ENCODE peak calls at places on chromosomes 13 and 19, in seven cellular contexts. S is stimulated activated CD4-positive, alpha-beta T cell treated with anti-CD3 and anti-CD28 coated beads, Interleukin-2, amount 100 ng/mL, for 48 hours; C is SW 1271; U is neural crest cell; N is endothelial cell; T is heart right ventricle; Y is IMR-90. R is an unnamed sample.

GRCh38 chr19:37969695-37970094 is 62.7 kb downstream of the SIPA1L3 start:
- DNase-seq in N (no peak), Y (no peak), T (no peak), U (no peak), S (no peak), C (no peak), R (no peak)

GRCh38 chr13:110363009-110363408 is 55.9 kb downstream of the COL4A2 start:
- DNase-seq in N (peak; percentile 30), Y (no peak), U (no peak), C (no peak), T (no peak), S (no peak), R (no peak)

GRCh38 chr13:32984857-32985626 is 31.2 kb upstream of the KL start:
- DNase-seq in Y (peak; percentile 58), U (no peak), S (no peak), T (no peak), C (no peak), N (no peak), R (peak; percentile 59)

GRCh38 chr19:49193822-49194394 is 36.3 kb downstream of the TRPM4 start:
- DNase-seq in S (no peak), U (no peak), Y (no peak), T (no peak), C (no peak), N (no peak), R (no peak)

GRCh38 chr13:81487151-81487550 is 1146.2 kb upstream of the SPRY2 start:
- DNase-seq in T (no peak), N (peak; percentile 53), U (peak; percentile 12), S (no peak), Y (no peak), C (peak; percentile 39), R (no peak)

GRCh38 chr19:1560281-1560882 is 7.7 kb downstream of the MEX3D start:
- DNase-seq in T (no peak), N (no peak), Y (no peak), U (no peak), S (no peak), C (no peak), R (no peak)

GRCh38 chr13:75195479-75196111 is 286.4 kb downstream of the TBC1D4 start:
- DNase-seq in T (no peak), C (no peak), N (no peak), U (peak; percentile 53), S (no peak), Y (no peak), R (no peak)

GRCh38 chr19:7230826-7231225 is 63.4 kb downstream of the INSR start:
- DNase-seq in C (no peak), N (no peak), U (no peak), T (peak; percentile 60), S (no peak), Y (no peak), R (no peak)

GRCh38 chr19:371501-372160 is 27.0 kb upstream of the MIER2 start:
- DNase-seq in U (no peak), S (no peak), N (no peak), C (no peak), Y (no peak), T (no peak), R (no peak)

GRCh38 chr13:29594710-29595379 is 643 bp downstream of the SLC7A1 start:
- DNase-seq in N (peak; percentile 39), T (peak; percentile 58), S (peak; percentile 61), C (peak; percentile 47), Y (peak; percentile 59), U (peak; percentile 32), R (no peak)

GRCh38 chr19:10430505-10431253 is 10.3 kb downstream of the PDE4A start:
- DNase-seq in U (no peak), S (no peak), T (peak; percentile 79), C (no peak), N (no peak), Y (peak; percentile 37), R (no peak)

GRCh38 chr13:24495151-24495729 is 17.3 kb downstream of the PARP4 start:
- DNase-seq in T (no peak), S (no peak), N (no peak), U (no peak), Y (no peak), C (no peak), R (no peak)

GRCh38 chr13:74070513-74070912 is 63.7 kb downstream of the KLF12 start:
- DNase-seq in C (no peak), T (no peak), S (no peak), U (no peak), Y (no peak), N (no peak), R (no peak)

GRCh38 chr19:48372904-48373303 is 8.7 kb downstream of the SYNGR4 start:
- DNase-seq in S (no peak), Y (no peak), T (no peak), C (no peak), U (no peak), N (no peak), R (no peak)

GRCh38 chr19:17618919-17619318 is 63.5 kb downstream of the COLGALT1 start:
- DNase-seq in Y (no peak), N (no peak), C (peak; percentile 16), S (no peak), T (no peak), U (no peak), R (no peak)

GRCh38 chr13:73657821-73658540 is 476.2 kb downstream of the KLF12 start:
- DNase-seq in C (no peak), N (no peak), S (no peak), U (no peak), T (peak; percentile 57), Y (no peak), R (no peak)

GRCh38 chr19:13070425-13071140 is 32.1 kb downstream of the LYL1 start:
- DNase-seq in S (no peak), T (no peak), N (no peak), Y (no peak), U (no peak), C (no peak), R (no peak)

R was measured in NCI-H2029 treated with DMSO at 0.1 percent for 48 hours.